ENCODE peak calls at places on chromosomes 5 and 9, in four cellular contexts. R is HepG2, T is GM12878, N is K562. E is an unnamed sample.

GRCh38 chr5:109740329-109740728 is 50.6 kb downstream of the MAN2A1 start:
- DNase-seq in R (no peak), T (peak; percentile 32), N (no peak), E (no peak)

GRCh38 chr5:76104027-76104426 is 20.8 kb downstream of the SV2C start:
- DNase-seq in R (peak; percentile 11), T (no peak), N (no peak), E (peak; percentile 32)

GRCh38 chr5:151107738-151108520 is 27.1 kb upstream of the TNIP1 start:
- DNase-seq in R (no peak), T (no peak), N (no peak), E (no peak)

GRCh38 chr5:65478336-65478735 is 3.4 kb downstream of the ADAMTS6 start:
- DNase-seq in R (no peak), T (no peak), N (no peak), E (no peak)

GRCh38 chr5:24145806-24146205 is 499.0 kb downstream of the CDH10 start:
- DNase-seq in R (no peak), T (no peak), N (no peak), E (no peak)

GRCh38 chr9:127793093-127793708 is 7.4 kb downstream of the CDK9 start:
- DNase-seq in R (no peak), T (no peak), N (no peak), E (no peak)

GRCh38 chr5:113427871-113428574 is 6.8 kb downstream of the TSSK1B start:
- DNase-seq in R (no peak), T (no peak), N (no peak), E (no peak)

GRCh38 chr9:79768199-79768598 is 196.4 kb downstream of the TLE4 start:
- DNase-seq in R (no peak), T (no peak), N (no peak), E (peak; percentile 80)

GRCh38 chr5:118533166-118533565 is 455.2 kb downstream of the DTWD2 start:
- DNase-seq in R (no peak), T (no peak), N (no peak), E (no peak)

GRCh38 chr9:115369322-115369957 is 251.5 kb upstream of the TNC start:
- DNase-seq in R (no peak), T (no peak), N (no peak), E (no peak)

GRCh38 chr5:27473300-27474053 is 435.1 kb upstream of the CDH9 start:
- DNase-seq in R (peak; percentile 21), T (no peak), N (no peak), E (peak; percentile 11)

GRCh38 chr5:119367502-119368237 is 11.9 kb downstream of the TNFAIP8 start:
- DNase-seq in R (peak; percentile 39), T (peak; percentile 81), N (no peak), E (no peak)

GRCh38 chr5:95822408-95823240 is at the start of gene GLRX:
- DNase-seq in R (peak; percentile 65), T (no peak), N (no peak), E (peak; percentile 65)

GRCh38 chr5:141968914-141969608 is at the start of gene RNF14:
- DNase-seq in R (peak; percentile 87), T (peak; percentile 74), N (peak; percentile 95), E (peak; percentile 95)

GRCh38 chr5:174829511-174829864 is 105.1 kb downstream of the MSX2 start:
- DNase-seq in R (no peak), T (no peak), N (no peak), E (no peak)

GRCh38 chr9:88759374-88759773 is 224.4 kb downstream of the NXNL2 start:
- DNase-seq in R (no peak), T (no peak), N (no peak), E (no peak)

GRCh38 chr5:149228610-149229297 is 42.9 kb upstream of the AFAP1L1 start:
- DNase-seq in R (peak; percentile 79), T (no peak), N (peak; percentile 39), E (peak; percentile 56)

GRCh38 chr5:33841829-33842228 is 50.0 kb downstream of the ADAMTS12 start:
- DNase-seq in R (no peak), T (no peak), N (no peak), E (no peak)

GRCh38 chr9:34589656-34590375 is at the start of gene CNTFR:
- DNase-seq in R (no peak), T (no peak), N (peak; percentile 66), E (peak; percentile 72)

GRCh38 chr9:132216861-132217655 is 55.2 kb downstream of the NTNG2 start:
- DNase-seq in R (no peak), T (no peak), N (no peak), E (no peak)

GRCh38 chr5:102453716-102454115 is 45.1 kb downstream of the SLCO6A1 start:
- DNase-seq in R (no peak), T (peak; percentile 15), N (no peak), E (no peak)

GRCh38 chr5:11468334-11469039 is 435.8 kb downstream of the CTNND2 start:
- DNase-seq in R (no peak), T (no peak), N (no peak), E (no peak)

GRCh38 chr5:157343842-157344790 is 78.2 kb downstream of the CYFIP2 start:
- DNase-seq in R (no peak), T (no peak), N (no peak), E (no peak)

GRCh38 chr5:157345067-157345466 is 79.1 kb downstream of the CYFIP2 start:
- DNase-seq in R (no peak), T (no peak), N (no peak), E (no peak)

GRCh38 chr5:157348049-157348400 is 82.1 kb downstream of the CYFIP2 start:
- DNase-seq in R (no peak), T (no peak), N (no peak), E (no peak)

GRCh38 chr5:157347301-157348048 is 81.6 kb downstream of the CYFIP2 start:
- DNase-seq in R (no peak), T (no peak), N (no peak), E (no peak)

DNA sequence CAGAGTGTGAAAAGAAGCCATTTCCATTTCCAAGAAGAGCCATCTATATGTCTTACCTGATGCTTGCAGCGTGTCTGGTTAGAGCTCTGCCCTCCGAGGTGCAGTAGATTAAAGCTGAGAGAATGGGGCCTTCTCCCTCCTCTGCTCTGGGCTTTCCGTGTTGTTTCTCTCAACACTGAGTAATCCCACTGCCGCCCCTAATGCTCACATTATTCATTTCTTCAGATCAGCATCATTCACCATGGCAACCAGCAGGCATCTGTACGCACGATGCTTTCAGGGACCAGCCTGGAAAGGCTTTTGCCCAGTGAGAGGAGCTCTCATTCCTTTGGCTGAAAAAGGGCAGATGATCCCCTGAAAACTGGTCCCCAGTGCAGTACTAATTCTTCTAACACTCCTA is 79.6 kb downstream of the CYFIP2 start:
- DNase-seq in R (no peak), T (no peak), N (no peak), E (no peak)
- TF ChIP-seq SP1 in R (no peak), T (no peak), N (no peak), E (no peak)

DNA sequence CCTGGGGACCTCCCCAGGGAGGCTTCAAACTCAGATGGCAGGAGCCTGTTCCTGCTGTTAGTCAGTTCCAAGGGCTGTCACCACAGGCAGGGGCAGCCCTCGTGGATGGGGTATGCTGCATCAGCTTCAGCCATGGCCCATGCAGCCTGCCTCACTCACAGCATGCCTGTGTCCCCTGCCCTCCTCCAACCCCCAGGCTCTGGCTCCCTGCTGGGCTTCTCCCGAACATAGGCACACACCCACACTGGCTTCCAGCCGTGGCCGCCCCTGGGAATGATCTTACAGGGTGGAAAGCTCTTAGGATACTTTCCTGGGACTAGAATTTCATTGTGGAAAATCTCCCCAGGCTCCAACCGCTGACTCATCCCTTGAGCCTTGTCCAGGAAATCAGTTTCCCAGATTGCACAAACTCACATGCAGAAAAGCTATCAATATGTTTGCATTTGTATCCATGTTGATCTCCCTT is 163.8 kb downstream of the SEC61B start:
- DNase-seq in R (no peak), T (no peak), N (no peak), E (peak; percentile 14)
- TF ChIP-seq FOXM1 in R (no peak), T (no peak), N (no peak), E (no peak)

GRCh38 chr5:146344155-146345118 is 5.8 kb downstream of the POU4F3 start:
- DNase-seq in R (no peak), T (no peak), N (peak; percentile 23), E (no peak)
- TF ChIP-seq SP1 in R (no peak), T (no peak), N (no peak), E (no peak)

GRCh38 chr5:73735032-73735734 is 109.2 kb downstream of the ARHGEF28 start:
- DNase-seq in R (no peak), T (no peak), N (no peak), E (no peak)
- TF ChIP-seq FOXM1 in R (no peak), T (no peak), N (no peak), E (no peak)

E was measured in HEK293T.